ENCODE peak calls at places on chromosomes 5 and 9, in nine cellular contexts. U is A172; P is fibroblast of the aortic adventitia; Q is amygdala; W is left lung; N is fibroblast of lung; M is frontal cortex; S is activated CD8-positive, alpha-beta memory T cell treated with anti-CD3 and anti-CD28 coated beads, Interleukin-2, amount 10 ng/mL, durations not matched to agents 7 days and 5 days; T is psoas muscle. V is an unnamed sample.

GRCh38 chr9:72579880-72580570 is 58.6 kb downstream of the TMC1 start:
- DNase-seq in S (no peak), N (peak; percentile 29), W (no peak), Q (no peak), M (no peak), U (peak; percentile 32), P (peak; percentile 85), T (no peak), V (peak; percentile 30)

GRCh38 chr9:92506184-92506857 is 24.0 kb upstream of the ASPN start:
- DNase-seq in U (peak; percentile 74), T (peak; percentile 62), N (peak; percentile 97), Q (no peak), M (no peak), S (no peak), P (peak; percentile 100), W (no peak), V (peak; percentile 98)

GRCh38 chr9:3689555-3689954 is 163.8 kb upstream of the RFX3 start:
- DNase-seq in W (no peak), N (no peak), M (no peak), U (no peak), S (no peak), Q (no peak), P (no peak), T (no peak), V (no peak)

GRCh38 chr5:143213851-143214363 is 189.6 kb downstream of the NR3C1 start:
- DNase-seq in S (peak; percentile 62), W (no peak), N (no peak), U (no peak), P (no peak), M (peak; percentile 32), T (no peak), Q (no peak), V (peak; percentile 43)

GRCh38 chr9:136423432-136424146 is 13.1 kb downstream of the PMPCA start:
- DNase-seq in U (no peak), Q (no peak), W (no peak), S (no peak), N (no peak), P (no peak), T (no peak), M (no peak), V (no peak)

GRCh38 chr9:13491493-13492424 is 212.3 kb upstream of the MPDZ start:
- DNase-seq in N (no peak), M (no peak), U (no peak), Q (no peak), S (no peak), T (no peak), W (no peak), P (no peak), V (no peak)

GRCh38 chr5:1152156-1152555 is 40.3 kb upstream of the SLC12A7 start:
- DNase-seq in U (peak; percentile 79), P (no peak), S (peak; percentile 47), W (no peak), T (no peak), N (no peak), M (no peak), Q (no peak), V (no peak)

GRCh38 chr5:171534009-171534895 is 114.8 kb downstream of the FGF18 start:
- DNase-seq in P (no peak), M (no peak), U (peak; percentile 30), W (no peak), N (no peak), Q (no peak), S (peak; percentile 12), T (no peak), V (no peak)

GRCh38 chr5:170393235-170393634 is 4.1 kb upstream of the KCNMB1 start:
- DNase-seq in T (no peak), S (peak; percentile 53), N (no peak), U (peak; percentile 8), M (peak; percentile 22), W (no peak), Q (no peak), P (no peak), V (no peak)

GRCh38 chr9:124351672-124352468 is 63.4 kb downstream of the PSMB7 start:
- DNase-seq in Q (no peak), N (no peak), W (no peak), U (no peak), M (no peak), P (no peak), S (no peak), T (no peak), V (no peak)

GRCh38 chr5:25458628-25459027 is 813.9 kb upstream of the CDH10 start:
- DNase-seq in S (no peak), P (no peak), N (no peak), W (no peak), T (no peak), Q (no peak), M (no peak), U (peak; percentile 71), V (no peak)